ENCODE peak calls at places on chromosomes 7 and 10, in six cellular contexts. C is upper lobe of right lung, E is heart left ventricle, T is fibroblast of mammary gland, B is suprapubic skin, N is GM12865. I is an unnamed sample.

GRCh38 chr10:89633484-89633883 is 11.6 kb downstream of the PANK1 start:
- DNase-seq in C (no peak), E (no peak), T (peak), B (no peak), N (no peak), I (no peak)

GRCh38 chr7:30135551-30136271 is 925 bp downstream of the MTURN start:
- DNase-seq in C (peak), E (peak), T (peak), B (peak), N (peak), I (peak)

GRCh38 chr10:132163278-132163765 is 23.4 kb upstream of the DPYSL4 start:
- DNase-seq in C (no peak), E (peak), T (no peak), B (no peak), N (peak), I (no peak)

GRCh38 chr10:48819806-48820205 is 119.8 kb downstream of the LRRC18 start:
- DNase-seq in C (no peak), E (no peak), T (no peak), B (no peak), N (no peak), I (no peak)

GRCh38 chr10:33353334-33353733 is 18.9 kb upstream of the NRP1 start:
- DNase-seq in C (no peak), E (no peak), T (no peak), B (no peak), N (no peak), I (no peak)

GRCh38 chr10:120318862-120319261 is 138.2 kb upstream of the PLPP4 start:
- DNase-seq in C (no peak), E (no peak), T (no peak), B (no peak), N (no peak), I (no peak)

GRCh38 chr7:139183878-139184338 is 47.1 kb upstream of the UBN2 start:
- DNase-seq in C (no peak), E (no peak), T (no peak), B (no peak), N (no peak), I (no peak)

GRCh38 chr7:25633420-25633819 is 405.1 kb upstream of the NPVF start:
- DNase-seq in C (no peak), E (no peak), T (no peak), B (no peak), N (no peak), I (no peak)

GRCh38 chr7:129498021-129498420 is 4.3 kb upstream of the SMKR1 start:
- DNase-seq in C (no peak), E (no peak), T (no peak), B (no peak), N (no peak), I (peak)

GRCh38 chr7:151925446-151926335 is 30.6 kb upstream of the GALNTL5 start:
- DNase-seq in C (no peak), E (peak), T (peak), B (peak), N (peak), I (no peak)

GRCh38 chr10:87844837-87845623 is 18.3 kb downstream of the KLLN start:
- DNase-seq in C (no peak), E (no peak), T (peak), B (no peak), N (no peak), I (no peak)

GRCh38 chr7:1323178-1324027 is 90.7 kb downstream of the UNCX start:
- DNase-seq in C (no peak), E (no peak), T (no peak), B (no peak), N (no peak), I (peak)

GRCh38 chr7:19405546-19405945 is 260.3 kb upstream of the FERD3L start:
- DNase-seq in C (no peak), E (no peak), T (peak), B (no peak), N (no peak), I (no peak)

GRCh38 chr10:72145657-72146450 is 57.5 kb upstream of the SPOCK2 start:
- DNase-seq in C (no peak), E (no peak), T (no peak), B (no peak), N (no peak), I (no peak)

GRCh38 chr7:29805031-29805430 is 1.3 kb upstream of the WIPF3 start:
- DNase-seq in C (no peak), E (no peak), T (no peak), B (no peak), N (no peak), I (no peak)

GRCh38 chr7:137633133-137633532 is 213.6 kb downstream of the DGKI start:
- DNase-seq in C (no peak), E (no peak), T (peak), B (no peak), N (no peak), I (no peak)

GRCh38 chr7:44700322-44700721 is 48.3 kb upstream of the ZMIZ2 start:
- DNase-seq in C (no peak), E (no peak), T (no peak), B (no peak), N (no peak), I (no peak)

GRCh38 chr7:10476642-10477041 is 497.0 kb upstream of the PHF14 start:
- DNase-seq in C (peak), E (no peak), T (no peak), B (no peak), N (no peak), I (no peak)

GRCh38 chr7:10474048-10474447 is 499.6 kb upstream of the PHF14 start:
- DNase-seq in C (no peak), E (no peak), T (peak), B (no peak), N (no peak), I (no peak)

GRCh38 chr7:10472115-10472514 is 501.6 kb upstream of the PHF14 start:
- DNase-seq in C (no peak), E (no peak), T (no peak), B (no peak), N (no peak), I (no peak)

GRCh38 chr7:10473569-10473968 is 500.1 kb upstream of the PHF14 start:
- DNase-seq in C (no peak), E (no peak), T (no peak), B (no peak), N (no peak), I (no peak)

DNA sequence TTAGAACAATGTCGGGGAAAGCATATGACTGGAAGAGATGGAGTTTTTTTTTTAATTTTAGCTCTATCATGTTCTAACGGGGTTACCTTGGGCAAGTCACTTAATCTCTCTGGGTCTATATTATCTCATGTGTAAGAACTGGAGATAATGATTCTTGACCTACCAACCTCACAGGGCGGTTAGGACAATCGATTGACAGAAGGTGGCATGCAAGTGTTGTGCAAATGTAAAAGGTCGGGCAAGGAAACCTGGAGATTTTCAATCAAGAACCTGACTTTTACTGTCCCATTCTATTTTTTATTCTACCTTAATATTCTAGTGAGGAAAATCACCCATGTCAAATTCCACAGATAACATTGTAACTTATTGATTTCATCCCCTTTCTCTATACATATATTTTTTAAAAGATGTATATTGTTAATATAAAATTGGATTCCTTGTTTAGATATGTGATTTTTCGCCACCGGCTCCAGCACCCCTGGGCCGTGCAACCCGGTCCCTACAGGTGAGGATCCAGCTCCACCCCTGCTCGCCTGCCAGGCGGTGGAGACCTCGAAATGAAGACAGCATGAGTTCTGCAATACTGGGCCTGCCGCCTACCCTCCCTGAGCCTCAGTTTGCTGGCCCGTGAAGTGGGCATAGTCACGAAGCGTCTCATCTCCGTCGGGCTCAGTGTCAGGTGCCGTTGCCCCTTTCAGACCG is 497.6 kb upstream of the PHF14 start:
- DNase-seq in C (peak), E (no peak), T (no peak), B (no peak), N (peak), I (no peak)
- TF ChIP-seq CTCF in C (no peak), E (no peak), T (no peak), B (no peak), N (no peak), I (no peak)

DNA sequence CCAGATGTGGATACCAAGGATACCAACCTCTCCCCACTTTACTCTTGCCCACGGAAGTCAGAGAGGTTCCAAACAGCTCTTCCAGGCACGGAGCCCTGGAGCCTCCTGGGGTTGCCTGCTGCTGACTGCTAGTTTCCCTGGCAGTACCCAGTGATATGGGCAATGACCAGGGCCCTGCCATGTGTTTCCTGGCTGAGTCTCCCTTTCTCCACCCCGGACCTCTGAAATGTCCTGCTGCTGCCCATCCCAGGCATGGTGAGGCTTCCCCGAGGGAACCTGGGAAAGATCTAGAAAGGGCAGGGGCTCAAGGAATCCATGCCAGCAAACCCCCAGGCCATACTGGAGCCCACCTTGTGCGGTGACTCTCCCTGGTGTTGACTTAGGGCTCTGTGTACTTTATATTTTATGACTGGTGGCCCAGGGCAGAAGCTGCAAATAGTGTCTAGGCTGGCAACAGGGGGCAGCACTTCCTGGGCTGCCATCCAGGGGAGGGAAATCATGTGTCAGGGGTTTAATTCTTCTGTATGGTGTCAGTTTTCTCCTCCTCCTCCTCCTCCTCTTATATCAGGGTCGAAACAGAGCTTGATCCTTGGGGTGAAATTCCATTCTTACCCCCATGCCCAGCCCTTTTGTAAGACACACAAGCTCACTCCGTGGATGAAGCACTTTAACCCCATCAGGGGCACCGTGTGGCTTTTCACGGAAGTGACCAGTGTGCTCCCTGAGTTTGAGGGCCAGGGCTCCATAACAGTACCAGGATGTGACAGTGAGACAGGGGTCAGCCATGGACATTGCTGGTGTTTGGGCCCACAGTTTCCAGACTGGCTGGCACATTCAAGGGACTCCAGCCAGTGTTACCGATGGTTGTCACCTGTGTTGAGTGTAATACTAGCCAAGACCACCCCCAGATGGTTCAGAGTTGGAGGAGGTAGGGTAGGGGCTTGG is 62.4 kb upstream of the GDF10 start:
- DNase-seq in C (no peak), E (no peak), T (no peak), B (no peak), N (no peak), I (peak)
- TF ChIP-seq CTCF in C (no peak), E (no peak), T (no peak), B (no peak), N (peak), I (no peak)

GRCh38 chr10:23686722-23687121 is 247.8 kb downstream of the OTUD1 start:
- DNase-seq in C (no peak), E (no peak), T (no peak), B (no peak), N (no peak), I (no peak)
- TF ChIP-seq CTCF in C (no peak), E (no peak), T (no peak), B (no peak), N (no peak), I (no peak)

DNA sequence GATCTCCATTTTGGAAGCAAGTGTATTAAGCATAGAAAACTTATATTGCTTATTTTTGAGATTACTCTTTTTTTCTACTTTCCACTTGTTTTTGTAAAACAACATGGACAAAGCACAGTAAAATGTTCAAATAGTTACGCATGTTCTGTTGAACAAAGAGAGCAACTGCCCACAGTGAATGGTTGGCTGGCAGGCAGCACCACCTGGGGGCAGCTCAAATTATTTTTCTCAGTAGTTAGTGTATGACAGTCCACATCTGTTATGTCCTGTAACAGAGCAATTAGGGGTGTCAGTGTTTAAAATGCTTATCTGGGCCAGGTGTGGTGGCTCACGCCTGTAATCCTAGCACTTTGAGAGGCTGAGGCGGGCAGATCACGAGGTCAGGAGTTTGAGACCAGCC is 46.1 kb upstream of the CACUL1 start:
- DNase-seq in C (peak), E (no peak), T (peak), B (no peak), N (peak), I (no peak)
- TF ChIP-seq CTCF in C (peak), E (peak), T (peak), B (no peak), N (peak), I (peak)

I was measured in type B pancreatic cell.